ENCODE peak calls at places on chromosome 11, in eight cellular contexts. O is glutamatergic neuron, C is IMR-90, U is cardiac fibroblast, X is prostate gland, Q is BE2C, N is HFF-Myc, K is hepatocyte. E is an unnamed sample.

GRCh38 chr11:12725047-12725862 is 51.0 kb downstream of the TEAD1 start:
- DNase-seq in C (no peak), U (peak; percentile 30), K (no peak), O (no peak), X (peak; percentile 59), N (no peak), Q (no peak), E (no peak)

GRCh38 chr11:9716275-9717039 is 52.6 kb downstream of the SWAP70 start:
- DNase-seq in O (no peak), C (peak; percentile 83), N (no peak), K (no peak), U (peak; percentile 90), X (no peak), Q (no peak), E (no peak)

GRCh38 chr11:5153574-5154431 is 754 bp downstream of the OR52A1 start:
- DNase-seq in U (no peak), K (no peak), Q (no peak), C (no peak), N (no peak), O (no peak), X (no peak), E (no peak)

GRCh38 chr11:116272181-116272789 is 500.5 kb downstream of the BUD13 start:
- DNase-seq in C (no peak), U (no peak), X (no peak), Q (no peak), K (no peak), O (no peak), N (no peak), E (no peak)

GRCh38 chr11:104694259-104695070 is 203.8 kb downstream of the CASP12 start:
- DNase-seq in N (peak; percentile 19), Q (peak; percentile 44), X (no peak), O (no peak), K (peak; percentile 26), U (peak; percentile 70), C (peak; percentile 88), E (no peak)

GRCh38 chr11:78938036-78938435 is 363.4 kb upstream of the NARS2 start:
- DNase-seq in Q (no peak), O (no peak), X (no peak), U (no peak), N (no peak), C (no peak), K (no peak), E (no peak)

GRCh38 chr11:8192016-8192895 is 23.4 kb upstream of the RIC3 start:
- DNase-seq in Q (peak; percentile 73), X (peak; percentile 58), U (peak; percentile 78), C (peak; percentile 63), K (peak; percentile 82), N (peak; percentile 44), O (peak; percentile 84), E (peak; percentile 81)

GRCh38 chr11:2759228-2760195 is 59.7 kb upstream of the KCNQ1OT1 start:
- DNase-seq in U (no peak), N (no peak), Q (no peak), X (no peak), O (peak; percentile 10), K (no peak), C (no peak), E (no peak)

GRCh38 chr11:75775056-75775455 is 6.5 kb downstream of the DGAT2 start:
- DNase-seq in C (no peak), O (no peak), X (no peak), Q (peak; percentile 1), K (no peak), U (no peak), N (no peak), E (no peak)

GRCh38 chr11:1456596-1457325 is 29.8 kb downstream of the MOB2 start:
- DNase-seq in K (no peak), O (no peak), X (no peak), C (no peak), Q (no peak), U (no peak), N (no peak), E (no peak)

GRCh38 chr11:31643831-31644230 is 134.3 kb downstream of the ELP4 start:
- DNase-seq in Q (no peak), U (peak; percentile 48), K (no peak), X (no peak), N (peak; percentile 29), C (peak; percentile 67), O (no peak), E (no peak)

GRCh38 chr11:31636983-31637382 is 127.4 kb downstream of the ELP4 start:
- DNase-seq in N (no peak), O (no peak), Q (no peak), K (no peak), X (no peak), C (no peak), U (no peak), E (no peak)

GRCh38 chr11:31645747-31646146 is 136.2 kb downstream of the ELP4 start:
- DNase-seq in K (peak; percentile 4), N (peak; percentile 49), Q (no peak), X (no peak), U (peak; percentile 83), C (peak; percentile 88), O (no peak), E (no peak)

GRCh38 chr11:31640611-31641010 is 131.0 kb downstream of the ELP4 start:
- DNase-seq in O (no peak), U (no peak), N (no peak), Q (no peak), K (no peak), X (no peak), C (no peak), E (no peak)

DNA sequence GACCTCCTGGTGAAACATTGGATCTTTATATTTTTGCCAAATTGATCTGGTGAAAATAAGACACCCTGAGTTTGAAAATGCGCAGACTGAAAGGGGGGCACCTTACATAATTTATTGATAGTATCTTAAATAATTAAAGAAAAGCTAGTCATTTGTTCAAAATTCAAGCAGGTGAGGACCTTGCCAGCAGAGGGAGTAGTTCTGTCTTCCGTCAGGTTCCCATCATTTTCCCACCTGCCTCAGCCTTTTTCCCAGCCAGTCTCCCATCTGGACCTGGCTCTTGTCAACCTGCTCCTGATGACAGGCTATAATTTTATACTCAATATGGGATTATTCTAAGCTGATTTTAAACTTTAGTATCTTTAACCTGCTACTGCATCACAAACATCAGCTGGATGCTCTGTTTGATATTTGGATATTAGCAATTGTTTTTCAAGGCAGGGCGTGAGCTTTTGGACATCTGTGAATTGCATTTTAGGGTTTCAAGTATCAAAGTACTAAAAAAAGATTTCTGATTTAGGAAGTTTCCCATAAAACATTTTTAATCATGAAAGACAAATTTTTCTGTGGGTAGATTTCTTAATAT is 132.0 kb downstream of the ELP4 start:
- DNase-seq in K (peak; percentile 60), N (no peak), O (peak; percentile 53), U (peak; percentile 51), Q (peak; percentile 36), X (peak; percentile 4), C (peak; percentile 36), E (peak; percentile 53)
- TF ChIP-seq CTCF in K (peak; percentile 58), N (peak; percentile 60), O (peak; percentile 81), U (peak; percentile 65), Q (peak; percentile 62), X (no peak), C (peak; percentile 46), E (peak; percentile 91)

GRCh38 chr11:14520086-14520901 is at the start of gene PSMA1:
- DNase-seq in O (peak; percentile 92), Q (peak; percentile 87), C (peak; percentile 94), K (peak; percentile 97), U (peak; percentile 96), N (peak; percentile 81), X (peak; percentile 94), E (peak; percentile 92)
- TF ChIP-seq CTCF in O (peak; percentile 50), Q (peak; percentile 5), C (no peak), K (no peak), U (no peak), N (peak; percentile 2), X (peak; percentile 36), E (peak; percentile 35)

GRCh38 chr11:18011633-18012313 is 1.1 kb downstream of the SERGEF start:
- DNase-seq in U (peak; percentile 0), C (no peak), N (no peak), O (peak; percentile 16), K (no peak), Q (no peak), X (peak; percentile 30), E (no peak)

GRCh38 chr11:18014876-18015275 is 2.0 kb upstream of the SERGEF start:
- DNase-seq in C (no peak), K (no peak), X (no peak), Q (no peak), N (no peak), U (no peak), O (no peak), E (no peak)

GRCh38 chr11:18012314-18012905 is 437 bp downstream of the SERGEF start:
- DNase-seq in N (no peak), U (peak; percentile 21), C (peak; percentile 13), K (peak; percentile 30), X (peak; percentile 13), O (peak; percentile 56), Q (no peak), E (no peak)

GRCh38 chr11:18013790-18014507 is 1.1 kb upstream of the SERGEF start:
- DNase-seq in X (no peak), U (peak; percentile 2), K (peak; percentile 13), N (no peak), Q (no peak), C (no peak), O (peak; percentile 16), E (no peak)

DNA sequence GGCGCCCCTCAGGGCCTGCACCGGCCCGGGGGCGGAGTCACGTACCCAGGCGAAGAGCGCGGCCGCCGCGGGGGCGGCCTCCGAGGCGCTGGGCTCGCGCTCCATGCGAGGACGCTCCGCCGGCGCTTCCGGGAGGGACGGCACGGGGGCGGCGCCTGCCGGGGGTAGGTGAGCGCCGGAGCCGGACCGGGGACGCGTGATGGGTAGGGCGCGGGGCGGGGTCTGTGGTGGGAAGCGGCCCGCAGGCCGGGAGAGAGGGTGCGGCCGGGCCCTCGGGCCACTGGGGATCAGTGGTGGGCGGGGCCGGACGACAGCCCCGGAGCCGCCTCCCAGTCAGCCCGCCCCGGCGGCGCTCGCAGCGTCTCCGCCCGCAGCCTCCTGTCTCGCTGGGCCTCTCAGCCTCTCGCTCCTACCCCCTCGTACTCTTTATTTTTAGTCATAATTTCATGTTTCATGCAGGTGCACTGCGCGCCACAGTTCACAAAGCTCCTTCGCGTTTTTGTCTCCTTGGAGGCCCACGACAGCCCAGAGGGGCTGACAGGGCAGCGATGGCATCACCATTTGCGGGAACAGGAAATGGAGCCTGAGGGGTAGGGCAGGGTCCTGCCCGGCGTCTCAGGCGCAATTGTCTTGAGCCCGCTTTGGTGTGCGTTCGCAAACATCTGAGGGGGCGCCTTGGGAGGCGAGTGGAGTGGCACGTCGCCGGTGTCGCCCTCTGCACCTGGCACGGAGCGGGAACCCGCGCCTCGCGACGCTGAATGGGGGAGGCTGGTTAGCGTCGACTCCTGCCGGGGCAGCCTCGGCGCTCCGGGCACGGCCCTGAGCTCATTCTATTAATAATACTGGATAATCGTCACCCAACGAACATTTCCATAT is at the start of gene SERGEF:
- DNase-seq in K (peak; percentile 97), C (peak; percentile 84), U (peak; percentile 91), X (peak; percentile 94), O (peak; percentile 93), Q (peak; percentile 90), N (peak; percentile 21), E (peak; percentile 85)
- TF ChIP-seq CTCF in K (no peak), C (no peak), U (no peak), X (no peak), O (no peak), Q (no peak), N (no peak), E (no peak)

GRCh38 chr11:74605403-74605802 is 13.0 kb downstream of the POLD3 start:
- DNase-seq in N (no peak), Q (no peak), O (no peak), K (no peak), U (no peak), X (no peak), C (no peak), E (no peak)

GRCh38 chr11:74604311-74604710 is 11.9 kb downstream of the POLD3 start:
- DNase-seq in C (no peak), N (no peak), X (no peak), K (no peak), U (no peak), O (no peak), Q (no peak), E (no peak)

GRCh38 chr11:74602637-74603591 is 10.5 kb downstream of the POLD3 start:
- DNase-seq in O (no peak), K (no peak), Q (no peak), N (no peak), C (no peak), U (no peak), X (no peak), E (no peak)
- TF ChIP-seq CTCF in O (no peak), K (no peak), Q (no peak), N (no peak), C (no peak), U (no peak), X (no peak), E (no peak)

E was measured in endothelial cell.